ENCODE peak calls at places on chromosomes 16 and 17, in four cellular contexts. B is NCI-H69, R is head of caudate nucleus, U is AG08396. J is an unnamed sample.
A peak's percentile ranks its signal among the peaks of the same experiment; 100 is the strongest.

GRCh38 chr16:69932691-69933392 is 18.3 kb upstream of the CLEC18A start:
- DNase-seq in U (peak; percentile 2), B (no peak), R (no peak), J (no peak)

GRCh38 chr16:31087481-31087880 is 1.3 kb downstream of the PRSS53 start:
- DNase-seq in U (no peak), B (no peak), R (no peak), J (no peak)

GRCh38 chr17:64787255-64787920 is 125.3 kb upstream of the SMURF2 start:
- DNase-seq in B (no peak), U (no peak), R (no peak), J (no peak)

GRCh38 chr16:87196229-87196628 is 121.0 kb downstream of the C16orf95 start:
- DNase-seq in R (no peak), U (no peak), B (no peak), J (no peak)

GRCh38 chr17:20273741-20274500 is 193.4 kb downstream of the LGALS9B start:
- DNase-seq in B (no peak), U (no peak), R (no peak), J (no peak)

GRCh38 chr17:79280010-79280409 is 205.4 kb downstream of the ENGASE start:
- DNase-seq in B (no peak), R (no peak), U (no peak), J (no peak)

GRCh38 chr16:89120921-89121351 is 27.3 kb downstream of the ACSF3 start:
- DNase-seq in B (no peak), U (no peak), R (no peak), J (no peak)

GRCh38 chr16:77457046-77457445 is 22.2 kb upstream of the ADAMTS18 start:
- DNase-seq in B (peak; percentile 0), U (no peak), R (no peak), J (no peak)

GRCh38 chr16:58236231-58236690 is 38.4 kb upstream of the CSNK2A2 start:
- DNase-seq in B (peak; percentile 74), R (peak; percentile 87), U (peak; percentile 75), J (peak; percentile 58)

GRCh38 chr17:42288078-42288984 is at the start of gene STAT5A:
- DNase-seq in U (peak; percentile 91), B (peak; percentile 86), R (peak; percentile 76), J (peak; percentile 91)

GRCh38 chr16:35686595-35686994 is 2227.2 kb downstream of the TP53TG3F start:
- DNase-seq in R (no peak), B (no peak), U (no peak), J (no peak)

GRCh38 chr17:83069931-83070374 is 9.5 kb upstream of the METRNL start:
- DNase-seq in R (no peak), U (no peak), B (no peak), J (no peak)

GRCh38 chr17:27741361-27741861 is 58.9 kb downstream of the NOS2 start:
- DNase-seq in B (no peak), R (no peak), U (peak; percentile 36), J (peak; percentile 5)

GRCh38 chr16:1311738-1312458 is 2.5 kb downstream of the UBE2I start:
- DNase-seq in R (no peak), U (no peak), B (no peak), J (peak; percentile 52)

GRCh38 chr17:59329558-59330313 is 1.7 kb upstream of the YPEL2 start:
- DNase-seq in U (peak; percentile 77), R (peak; percentile 60), B (peak; percentile 85), J (peak; percentile 93)

GRCh38 chr17:40326014-40326831 is 17.2 kb downstream of the RARA start:
- DNase-seq in U (no peak), B (no peak), R (no peak), J (no peak)

GRCh38 chr16:53881371-53881770 is 177.4 kb downstream of the FTO start:
- DNase-seq in R (no peak), U (peak; percentile 8), B (no peak), J (peak; percentile 65)

GRCh38 chr17:30379303-30380105 is 777 bp downstream of the CPD start:
- DNase-seq in U (peak; percentile 25), R (no peak), B (peak; percentile 59), J (no peak)

GRCh38 chr17:2202302-2202995 is 101.1 kb downstream of the SMG6 start:
- DNase-seq in B (no peak), R (no peak), U (no peak), J (no peak)

GRCh38 chr17:161481-161880 is 20.0 kb downstream of the DOC2B start:
- DNase-seq in U (no peak), B (no peak), R (no peak), J (no peak)

GRCh38 chr16:75080205-75081029 is 36.2 kb downstream of the LDHD start:
- DNase-seq in R (no peak), B (no peak), U (peak; percentile 54), J (peak; percentile 85)

GRCh38 chr17:38724337-38724988 is 5.7 kb upstream of the CISD3 start:
- DNase-seq in U (no peak), R (peak; percentile 89), B (peak; percentile 92), J (no peak)

J was measured in iris pigment epithelial cell.